ENCODE peak calls at places on chromosomes 12 and 14, in six cellular contexts. O, Q, B, I, L and C are unnamed samples.

GRCh38 chr14:36996133-36996856 is 176.1 kb downstream of the SLC25A21 start:
- DNase-seq in O (no peak), Q (no peak), B (no peak), I (no peak), L (peak; percentile 68), C (no peak)

GRCh38 chr14:100341301-100342031 is 18.3 kb downstream of the SLC25A47 start:
- DNase-seq in O (no peak), Q (peak; percentile 43), B (no peak), I (no peak), L (peak; percentile 78), C (no peak)

GRCh38 chr14:57987051-57987450 is 121.2 kb upstream of the SLC35F4 start:
- DNase-seq in O (no peak), Q (no peak), B (no peak), I (no peak), L (peak; percentile 10), C (no peak)

GRCh38 chr14:65191716-65192115 is 89.4 kb upstream of the MAX start:
- DNase-seq in O (no peak), Q (no peak), B (no peak), I (no peak), L (no peak), C (no peak)

GRCh38 chr12:110270125-110270962 is 10.7 kb upstream of the ATP2A2 start:
- DNase-seq in O (no peak), Q (peak; percentile 57), B (no peak), I (peak; percentile 64), L (peak; percentile 57), C (no peak)

GRCh38 chr12:4271433-4272013 is 2.0 kb upstream of the CCND2 start:
- DNase-seq in O (no peak), Q (no peak), B (peak; percentile 57), I (no peak), L (no peak), C (peak; percentile 76)

GRCh38 chr12:11648514-11649412 is 711 bp upstream of the ETV6 start:
- DNase-seq in O (no peak), Q (peak; percentile 75), B (peak; percentile 29), I (peak; percentile 90), L (peak; percentile 87), C (peak; percentile 79)

GRCh38 chr14:67547224-67547780 is 14.2 kb downstream of the PLEKHH1 start:
- DNase-seq in O (no peak), Q (no peak), B (no peak), I (no peak), L (no peak), C (no peak)

GRCh38 chr12:68487721-68488309 is 122.9 kb upstream of the RAP1B start:
- DNase-seq in O (no peak), Q (no peak), B (no peak), I (no peak), L (no peak), C (no peak)

GRCh38 chr12:69240625-69240984 is 1.2 kb downstream of the CPSF6 start:
- DNase-seq in O (no peak), Q (no peak), B (no peak), I (no peak), L (peak; percentile 7), C (no peak)

GRCh38 chr14:24232645-24233537 is at the start of gene GMPR2:
- DNase-seq in O (peak; percentile 50), Q (no peak), B (no peak), I (no peak), L (no peak), C (no peak)

GRCh38 chr12:1913377-1914115 is 4.9 kb downstream of the CACNA2D4 start:
- DNase-seq in O (no peak), Q (no peak), B (no peak), I (no peak), L (no peak), C (peak; percentile 41)

GRCh38 chr12:7444537-7444936 is 584 bp upstream of the CD163L1 start:
- DNase-seq in O (no peak), Q (no peak), B (no peak), I (no peak), L (no peak), C (no peak)

GRCh38 chr12:64252708-64253107 is 30.6 kb upstream of the KICS2 start:
- DNase-seq in O (no peak), Q (no peak), B (no peak), I (no peak), L (peak; percentile 13), C (no peak)

GRCh38 chr12:26100966-26101744 is 23.7 kb downstream of the BHLHE41 start:
- DNase-seq in O (no peak), Q (no peak), B (no peak), I (no peak), L (no peak), C (no peak)

GRCh38 chr14:30443368-30444007 is 115.5 kb upstream of the G2E3 start:
- DNase-seq in O (peak; percentile 9), Q (no peak), B (no peak), I (peak; percentile 55), L (peak; percentile 17), C (no peak)

GRCh38 chr14:67170706-67171105 is 18.5 kb upstream of the GARIN2 start:
- DNase-seq in O (no peak), Q (no peak), B (no peak), I (no peak), L (peak; percentile 13), C (no peak)